ENCODE peak calls at places on chromosome 16, in seven cellular contexts. H, Z, X, E, C, P and K are unnamed samples.

GRCh38 chr16:7997966-7998365 is 592.3 kb downstream of the TMEM114 start:
- DNase-seq in Z (no peak), H (no peak), X (no peak), C (no peak), P (no peak), E (no peak), K (no peak)

GRCh38 chr16:80527297-80527696 is 13.5 kb upstream of the DYNLRB2 start:
- DNase-seq in Z (no peak), C (no peak), X (peak), E (peak), H (peak), P (peak), K (peak)

GRCh38 chr16:50509521-50510341 is 38.5 kb upstream of the NKD1 start:
- DNase-seq in X (no peak), P (no peak), C (no peak), H (peak), E (peak), Z (no peak), K (peak)

GRCh38 chr16:31073823-31074072 is 292 bp downstream of the ZNF668 start:
- DNase-seq in H (no peak), C (no peak), E (no peak), P (no peak), X (no peak), Z (no peak), K (no peak)

GRCh38 chr16:48206594-48207242 is 37.4 kb upstream of the LONP2 start:
- DNase-seq in Z (no peak), C (no peak), P (no peak), X (no peak), H (no peak), E (no peak), K (no peak)

GRCh38 chr16:50036426-50036825 is 11.4 kb downstream of the CNEP1R1 start:
- DNase-seq in C (no peak), X (no peak), H (peak), Z (no peak), P (no peak), E (no peak), K (no peak)

GRCh38 chr16:2749476-2749875 is 3.0 kb upstream of the SRRM2 start:
- DNase-seq in C (peak), X (no peak), E (no peak), P (no peak), H (no peak), Z (peak), K (no peak)

GRCh38 chr16:8670014-8670560 is 4.3 kb upstream of the ABAT start:
- DNase-seq in C (no peak), P (no peak), X (no peak), E (no peak), H (no peak), Z (no peak), K (no peak)

GRCh38 chr16:12289175-12290063 is 312.9 kb downstream of the SNX29 start:
- DNase-seq in E (no peak), C (peak), H (peak), X (peak), P (no peak), Z (peak), K (no peak)

GRCh38 chr16:2774161-2774891 is 2.8 kb downstream of the ELOB start:
- DNase-seq in E (no peak), H (no peak), Z (peak), X (no peak), P (no peak), C (peak), K (no peak)

GRCh38 chr16:12027091-12027490 is 50.6 kb downstream of the SNX29 start:
- DNase-seq in P (no peak), C (no peak), X (no peak), E (peak), Z (no peak), H (no peak), K (no peak)

GRCh38 chr16:58850019-58850626 is 116.0 kb upstream of the GOT2 start:
- DNase-seq in Z (no peak), H (no peak), C (no peak), P (no peak), X (no peak), E (no peak), K (no peak)

GRCh38 chr16:50617630-50618184 is 63.4 kb downstream of the SNX20 start:
- DNase-seq in H (no peak), E (no peak), C (no peak), P (no peak), X (no peak), Z (no peak), K (no peak)

GRCh38 chr16:3513892-3514600 is 13.2 kb downstream of the CLUAP1 start:
- DNase-seq in E (no peak), C (no peak), X (no peak), Z (no peak), P (no peak), H (no peak), K (no peak)

GRCh38 chr16:29820730-29821662 is 734 bp downstream of the MVP start:
- DNase-seq in P (no peak), H (peak), X (no peak), C (peak), Z (peak), E (peak), K (peak)

GRCh38 chr16:48318630-48319029 is 66.6 kb downstream of the SIAH1 start:
- DNase-seq in Z (no peak), C (no peak), H (no peak), X (no peak), P (no peak), E (no peak), K (no peak)

GRCh38 chr16:10871157-10871991 is 5.6 kb upstream of the CIITA start:
- DNase-seq in Z (peak), C (peak), H (peak), E (peak), P (no peak), X (no peak), K (peak)

GRCh38 chr16:29307598-29308507 is 98.7 kb downstream of the NPIPB11 start:
- DNase-seq in E (no peak), P (no peak), H (no peak), Z (no peak), C (no peak), X (no peak), K (no peak)

GRCh38 chr16:30088237-30088831 is 3.4 kb downstream of the TBX6 start:
- DNase-seq in P (no peak), C (no peak), H (no peak), E (no peak), Z (no peak), X (no peak), K (no peak)

GRCh38 chr16:9199312-9199711 is 107.9 kb downstream of the HAPSTR1 start:
- DNase-seq in H (no peak), X (no peak), C (no peak), P (no peak), Z (no peak), E (no peak), K (no peak)

GRCh38 chr16:71254832-71255560 is 24.5 kb upstream of the HYDIN start:
- DNase-seq in P (no peak), H (no peak), E (no peak), Z (no peak), X (no peak), C (no peak), K (no peak)

GRCh38 chr16:23670137-23670776 is 8.4 kb upstream of the PLK1 start:
- DNase-seq in E (no peak), P (no peak), C (no peak), X (no peak), H (no peak), Z (no peak), K (peak)

DNA sequence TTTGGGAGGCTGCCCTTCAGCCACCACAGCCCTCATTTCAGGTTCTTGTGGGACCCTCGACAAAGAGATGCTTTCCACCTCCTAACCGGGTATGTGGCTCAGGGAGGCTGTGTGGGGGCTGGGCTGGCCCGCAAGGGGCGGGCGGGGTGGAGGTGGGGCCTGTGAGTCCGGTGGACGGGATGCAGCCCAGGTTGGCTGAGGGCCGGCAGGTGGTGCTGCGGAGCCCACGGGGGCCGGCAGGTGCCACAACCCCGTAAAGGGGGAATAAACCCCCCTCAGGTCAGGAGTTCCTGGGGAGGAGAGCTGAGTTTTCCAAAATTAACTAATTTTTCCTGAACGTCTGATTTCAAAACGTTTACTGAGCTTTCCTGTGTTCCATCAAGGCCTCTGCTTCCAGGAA is 4.9 kb upstream of the CIAO3 start:
- DNase-seq in P (no peak), Z (no peak), C (no peak), H (no peak), X (peak), E (peak), K (peak)
- TF ChIP-seq CTCF in P (peak), Z (peak), C (peak), H (no peak), X (peak), E (peak), K (peak)

DNA sequence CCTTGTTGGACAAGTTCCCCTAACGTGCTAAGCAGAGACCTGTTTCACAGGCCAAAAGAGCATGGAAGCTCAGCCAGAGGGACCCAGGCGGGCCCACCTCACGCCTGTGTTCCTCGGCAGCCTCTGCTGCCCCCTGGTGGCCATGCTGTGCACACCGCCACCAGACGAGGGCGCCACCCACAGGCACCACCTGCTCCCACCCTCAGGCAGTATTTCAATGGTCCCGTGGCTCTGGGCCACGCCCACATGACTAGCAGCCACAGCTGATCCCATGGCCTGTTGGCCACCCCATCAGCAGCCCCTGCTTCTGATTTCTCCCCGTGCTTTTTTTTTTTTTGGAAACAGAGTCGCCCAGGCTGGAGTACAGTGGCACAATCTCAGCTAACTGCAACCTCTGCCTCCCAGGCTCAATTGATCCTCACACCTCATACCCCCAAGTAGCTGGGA is 18.9 kb downstream of the MPG start:
- DNase-seq in H (peak), E (peak), C (peak), Z (peak), P (peak), X (peak), K (peak)
- TF ChIP-seq CTCF in H (peak), E (peak), C (peak), Z (peak), P (peak), X (peak), K (peak)

DNA sequence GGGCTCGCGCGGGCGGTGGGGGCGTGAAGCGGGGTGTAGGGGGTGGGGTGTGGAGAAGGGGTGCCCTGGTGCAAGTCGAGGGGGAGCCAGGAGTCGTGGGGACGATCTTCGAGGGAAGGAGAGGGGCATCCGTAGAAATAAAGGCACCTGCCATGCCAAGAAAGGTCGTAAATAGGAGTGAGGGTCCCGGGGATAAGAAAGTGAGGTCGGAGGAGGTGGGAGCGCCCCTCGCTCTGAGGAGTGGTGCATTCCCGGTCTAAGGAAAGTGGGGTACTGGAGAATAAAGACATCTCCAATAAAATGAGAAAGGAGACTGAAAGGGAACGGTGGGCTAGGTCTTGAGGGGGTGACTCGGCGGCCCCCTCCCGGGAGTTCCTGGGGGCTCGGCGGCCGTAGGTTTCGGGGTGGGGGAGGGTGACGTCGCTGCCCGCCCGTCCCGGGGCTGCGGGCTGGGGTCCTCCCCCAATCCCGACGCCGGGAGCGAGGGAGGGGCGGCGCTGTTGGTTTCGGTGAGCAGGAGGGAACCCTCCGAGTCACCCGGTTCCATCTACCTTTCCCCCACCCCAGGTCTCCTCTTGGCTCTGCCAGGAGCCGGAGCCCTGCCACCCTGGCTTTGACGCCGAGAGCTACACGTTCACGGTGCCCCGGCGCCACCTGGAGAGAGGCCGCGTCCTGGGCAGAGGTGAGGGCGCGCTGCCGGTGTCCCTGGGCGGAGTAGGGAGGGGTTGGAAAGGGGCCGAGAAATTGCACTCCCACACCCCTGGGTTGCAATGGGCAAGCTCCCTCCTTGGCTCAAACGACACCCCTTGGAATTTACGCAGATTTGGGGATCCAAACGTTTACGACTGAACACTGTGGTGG is 868 bp downstream of the CDH1 start:
- DNase-seq in P (peak), C (peak), E (peak), X (peak), H (peak), Z (peak), K (no peak)
- TF ChIP-seq CTCF in P (no peak), C (no peak), E (no peak), X (no peak), H (peak), Z (no peak), K (no peak)

GRCh38 chr16:85569039-85569614 is 44.0 kb upstream of the GSE1 start:
- DNase-seq in X (no peak), C (no peak), P (no peak), E (no peak), Z (no peak), H (no peak), K (no peak)

GRCh38 chr16:85565796-85566501 is 47.2 kb upstream of the GSE1 start:
- DNase-seq in Z (no peak), H (no peak), C (no peak), X (no peak), E (no peak), P (no peak), K (no peak)

GRCh38 chr16:85568519-85568918 is 44.6 kb upstream of the GSE1 start:
- DNase-seq in E (no peak), C (peak), H (peak), P (no peak), Z (peak), X (no peak), K (no peak)

GRCh38 chr16:85566502-85567100 is 46.5 kb upstream of the GSE1 start:
- DNase-seq in H (peak), X (peak), Z (no peak), P (no peak), E (no peak), C (no peak), K (no peak)

GRCh38 chr16:85567101-85567866 is 45.8 kb upstream of the GSE1 start:
- DNase-seq in H (peak), C (peak), X (no peak), E (no peak), P (no peak), Z (no peak), K (no peak)
- TF ChIP-seq CTCF in H (no peak), C (no peak), X (no peak), E (no peak), P (no peak), Z (no peak), K (no peak)

GRCh38 chr16:66324785-66325184 is 41.7 kb upstream of the CDH5 start:
- DNase-seq in E (peak), H (no peak), P (peak), Z (no peak), X (peak), C (no peak), K (no peak)
- TF ChIP-seq CTCF in E (peak), H (no peak), P (peak), Z (no peak), X (peak), C (no peak), K (no peak)